ENCODE peak calls at places on chromosomes 1 and 21, in ten cellular contexts. One of them, this sample, is unnamed. For H3K4me1, the result is how much of the 10 kb centered on the place peaks cover.

GRCh38 chr1:63777965-63778880 is 4.4 kb downstream of the ROR1 start:
- DNase-seq in body of pancreas: no peak
- DNase-seq in sigmoid colon: no peak
- DNase-seq in suprapubic skin: no peak
- DNase-seq in HCT116: no peak
- DNase-seq in stomach: no peak
- DNase-seq in endothelial cell of umbilical vein: no peak
- DNase-seq in gastrocnemius medialis: no peak
- DNase-seq in K562: no peak
- DNase-seq in GM12878: no peak
- DNase-seq in this sample: no peak

GRCh38 chr1:181778630-181779285 is 282.8 kb downstream of the ZNF648 start:
- DNase-seq in K562: no peak
- DNase-seq in endothelial cell of umbilical vein: no peak
- DNase-seq in gastrocnemius medialis: no peak
- DNase-seq in stomach: no peak
- DNase-seq in suprapubic skin: no peak
- DNase-seq in sigmoid colon: no peak
- DNase-seq in GM12878: no peak
- DNase-seq in HCT116: no peak
- DNase-seq in body of pancreas: peak
- DNase-seq in this sample: no peak

GRCh38 chr1:23793018-23793781 is 2.3 kb downstream of the LYPLA2 start:
- DNase-seq in endothelial cell of umbilical vein: no peak
- DNase-seq in sigmoid colon: no peak
- DNase-seq in HCT116: no peak
- DNase-seq in K562: peak
- DNase-seq in suprapubic skin: no peak
- DNase-seq in body of pancreas: peak
- DNase-seq in stomach: peak
- DNase-seq in gastrocnemius medialis: no peak
- DNase-seq in GM12878: no peak
- DNase-seq in this sample: peak

GRCh38 chr1:33970148-33970825 is 106.4 kb downstream of the HMGB4 start:
- DNase-seq in stomach: no peak
- DNase-seq in suprapubic skin: no peak
- DNase-seq in K562: no peak
- DNase-seq in sigmoid colon: no peak
- DNase-seq in HCT116: no peak
- DNase-seq in gastrocnemius medialis: no peak
- DNase-seq in body of pancreas: no peak
- DNase-seq in GM12878: no peak
- DNase-seq in endothelial cell of umbilical vein: no peak
- DNase-seq in this sample: no peak

GRCh38 chr1:16183765-16184556 is 28.1 kb upstream of the EPHA2 start:
- DNase-seq in endothelial cell of umbilical vein: no peak
- DNase-seq in suprapubic skin: no peak
- DNase-seq in sigmoid colon: no peak
- DNase-seq in K562: no peak
- DNase-seq in body of pancreas: no peak
- DNase-seq in HCT116: no peak
- DNase-seq in GM12878: no peak
- DNase-seq in stomach: peak
- DNase-seq in gastrocnemius medialis: no peak
- DNase-seq in this sample: no peak

GRCh38 chr1:226605573-226605950 is 57.0 kb downstream of the STUM start:
- DNase-seq in suprapubic skin: no peak
- DNase-seq in HCT116: no peak
- DNase-seq in gastrocnemius medialis: no peak
- DNase-seq in K562: no peak
- DNase-seq in body of pancreas: no peak
- DNase-seq in GM12878: no peak
- DNase-seq in sigmoid colon: peak
- DNase-seq in stomach: no peak
- DNase-seq in endothelial cell of umbilical vein: no peak
- DNase-seq in this sample: no peak

GRCh38 chr1:22930235-22930912 is 42.3 kb downstream of the LACTBL1 start:
- DNase-seq in sigmoid colon: peak
- DNase-seq in body of pancreas: peak
- DNase-seq in K562: peak
- DNase-seq in stomach: no peak
- DNase-seq in gastrocnemius medialis: no peak
- DNase-seq in endothelial cell of umbilical vein: peak
- DNase-seq in HCT116: peak
- DNase-seq in GM12878: no peak
- DNase-seq in suprapubic skin: peak
- DNase-seq in this sample: peak

GRCh38 chr1:160171352-160171751 is 19.0 kb upstream of the CASQ1 start:
- DNase-seq in gastrocnemius medialis: no peak
- DNase-seq in K562: no peak
- DNase-seq in stomach: no peak
- DNase-seq in HCT116: no peak
- DNase-seq in endothelial cell of umbilical vein: no peak
- DNase-seq in GM12878: no peak
- DNase-seq in sigmoid colon: peak
- DNase-seq in suprapubic skin: no peak
- DNase-seq in body of pancreas: no peak
- DNase-seq in this sample: no peak

GRCh38 chr1:110211503-110212164 is 1.5 kb downstream of the KCNC4 start:
- DNase-seq in stomach: no peak
- DNase-seq in gastrocnemius medialis: no peak
- DNase-seq in sigmoid colon: no peak
- DNase-seq in endothelial cell of umbilical vein: peak
- DNase-seq in K562: no peak
- DNase-seq in suprapubic skin: no peak
- DNase-seq in HCT116: no peak
- DNase-seq in GM12878: no peak
- DNase-seq in body of pancreas: no peak
- DNase-seq in this sample: no peak

GRCh38 chr1:192545781-192546521 is 29.6 kb upstream of the RGS1 start:
- DNase-seq in gastrocnemius medialis: no peak
- DNase-seq in endothelial cell of umbilical vein: peak
- DNase-seq in stomach: no peak
- DNase-seq in GM12878: peak
- DNase-seq in suprapubic skin: no peak
- DNase-seq in K562: no peak
- DNase-seq in body of pancreas: no peak
- DNase-seq in sigmoid colon: no peak
- DNase-seq in HCT116: no peak
- DNase-seq in this sample: no peak

GRCh38 chr1:189103956-189104355 is 1373.7 kb downstream of the BRINP3 start:
- DNase-seq in gastrocnemius medialis: no peak
- DNase-seq in GM12878: no peak
- DNase-seq in suprapubic skin: no peak
- DNase-seq in body of pancreas: no peak
- DNase-seq in stomach: no peak
- DNase-seq in HCT116: no peak
- DNase-seq in K562: no peak
- DNase-seq in endothelial cell of umbilical vein: no peak
- DNase-seq in sigmoid colon: no peak
- DNase-seq in this sample: no peak

DNA sequence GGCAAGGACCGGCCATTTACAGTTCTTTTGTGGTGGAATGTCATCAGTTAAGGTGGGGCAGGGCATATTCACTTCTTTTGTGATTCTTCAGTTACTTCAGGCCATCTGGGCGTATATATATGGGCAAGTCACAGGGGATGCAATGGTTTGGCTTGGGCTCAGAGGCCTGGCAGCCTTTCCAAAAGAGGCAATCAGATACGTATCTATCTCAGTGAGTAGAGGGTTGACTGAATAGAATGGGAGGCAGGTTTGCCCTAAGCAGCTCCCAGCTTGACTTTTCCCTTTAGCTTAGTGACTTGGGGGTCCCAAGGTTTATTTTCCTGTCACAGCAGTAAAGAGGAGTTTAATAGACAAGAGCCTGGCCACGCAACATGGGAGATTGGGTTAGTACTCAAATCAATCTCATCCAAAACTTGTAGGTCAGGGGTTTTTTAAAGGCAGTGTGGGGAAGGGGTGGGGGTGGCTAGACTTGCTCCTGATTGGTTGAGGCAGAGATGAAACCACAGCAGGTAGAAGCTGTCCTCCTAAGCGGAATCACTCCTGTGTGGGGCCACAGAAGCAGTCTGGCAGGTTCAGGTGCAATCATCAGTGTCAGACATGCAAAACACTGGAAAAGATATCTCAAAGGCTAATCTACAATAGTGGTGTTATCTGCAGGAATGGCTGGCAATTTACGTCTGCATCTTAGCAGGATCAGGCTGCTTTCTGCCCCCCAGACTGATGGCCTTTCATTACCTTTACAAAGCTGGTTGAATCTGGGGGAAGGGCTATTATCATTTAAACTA is 112.9 kb downstream of the TLR5 start:
- DNase-seq in body of pancreas: no peak
- DNase-seq in endothelial cell of umbilical vein: no peak
- DNase-seq in K562: no peak
- DNase-seq in stomach: no peak
- DNase-seq in suprapubic skin: no peak
- DNase-seq in sigmoid colon: no peak
- DNase-seq in gastrocnemius medialis: no peak
- DNase-seq in GM12878: no peak
- DNase-seq in HCT116: no peak
- DNase-seq in this sample: no peak
- TF ChIP-seq POLR2A in body of pancreas: no peak
- TF ChIP-seq POLR2A in endothelial cell of umbilical vein: no peak
- TF ChIP-seq POLR2A in K562: no peak
- TF ChIP-seq POLR2A in stomach: no peak
- TF ChIP-seq POLR2A in suprapubic skin: no peak
- TF ChIP-seq POLR2A in sigmoid colon: no peak
- TF ChIP-seq POLR2A in gastrocnemius medialis: no peak
- TF ChIP-seq POLR2A in GM12878: no peak
- TF ChIP-seq POLR2A in HCT116: no peak
- TF ChIP-seq POLR2A in this sample: no peak

DNA sequence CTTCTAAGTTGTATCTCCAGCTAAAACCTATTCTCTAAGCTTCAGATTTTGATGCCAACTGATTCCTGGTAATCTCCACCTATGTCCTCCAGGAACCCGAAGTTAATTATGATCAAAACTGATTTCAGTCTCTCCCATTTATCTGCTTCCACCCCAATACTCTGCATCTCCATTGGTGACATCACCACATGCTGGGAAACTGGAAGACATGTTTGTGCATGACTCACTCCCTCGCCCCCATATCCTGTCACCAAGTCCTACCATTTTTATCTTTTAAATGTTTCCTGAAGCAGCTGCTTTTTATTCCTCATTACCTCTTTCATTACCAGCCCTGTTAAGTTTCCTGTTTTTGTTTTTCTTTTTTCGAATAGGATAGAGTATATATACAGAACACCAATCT is 228.5 kb downstream of the LRRC40 start:
- DNase-seq in suprapubic skin: no peak
- DNase-seq in sigmoid colon: no peak
- DNase-seq in gastrocnemius medialis: no peak
- DNase-seq in endothelial cell of umbilical vein: peak
- DNase-seq in GM12878: no peak
- DNase-seq in K562: peak
- DNase-seq in stomach: no peak
- DNase-seq in HCT116: no peak
- DNase-seq in body of pancreas: no peak
- DNase-seq in this sample: no peak
- H3K4me1 ChIP-seq in suprapubic skin: under half
- H3K4me1 ChIP-seq in sigmoid colon: under half
- H3K4me1 ChIP-seq in gastrocnemius medialis: under half
- H3K4me1 ChIP-seq in endothelial cell of umbilical vein: under half
- H3K4me1 ChIP-seq in GM12878: under half
- H3K4me1 ChIP-seq in K562: under half
- H3K4me1 ChIP-seq in stomach: under half
- H3K4me1 ChIP-seq in HCT116: under half
- H3K4me1 ChIP-seq in body of pancreas: under half
- H3K4me1 ChIP-seq in this sample: under half

GRCh38 chr21:45981641-45982255 is at the start of gene COL6A1:
- DNase-seq in stomach: peak
- DNase-seq in HCT116: no peak
- DNase-seq in GM12878: no peak
- DNase-seq in gastrocnemius medialis: no peak
- DNase-seq in K562: no peak
- DNase-seq in body of pancreas: peak
- DNase-seq in endothelial cell of umbilical vein: peak
- DNase-seq in sigmoid colon: peak
- DNase-seq in suprapubic skin: peak
- DNase-seq in this sample: peak
- TF ChIP-seq POLR2A in stomach: no peak
- TF ChIP-seq POLR2A in HCT116: peak
- TF ChIP-seq POLR2A in GM12878: no peak
- TF ChIP-seq POLR2A in gastrocnemius medialis: peak
- TF ChIP-seq POLR2A in K562: no peak
- TF ChIP-seq POLR2A in body of pancreas: peak
- TF ChIP-seq POLR2A in endothelial cell of umbilical vein: peak
- TF ChIP-seq POLR2A in sigmoid colon: peak
- TF ChIP-seq POLR2A in suprapubic skin: no peak
- TF ChIP-seq POLR2A in this sample: peak

GRCh38 chr1:149844650-149845255 is 54.6 kb upstream of the BOLA1 start:
- DNase-seq in K562: peak
- DNase-seq in sigmoid colon: no peak
- DNase-seq in HCT116: no peak
- DNase-seq in body of pancreas: no peak
- DNase-seq in stomach: no peak
- DNase-seq in gastrocnemius medialis: no peak
- DNase-seq in suprapubic skin: no peak
- DNase-seq in endothelial cell of umbilical vein: no peak
- DNase-seq in GM12878: no peak
- DNase-seq in this sample: no peak

GRCh38 chr1:149846042-149846441 is 53.3 kb upstream of the BOLA1 start:
- DNase-seq in gastrocnemius medialis: no peak
- DNase-seq in suprapubic skin: no peak
- DNase-seq in body of pancreas: no peak
- DNase-seq in HCT116: no peak
- DNase-seq in stomach: no peak
- DNase-seq in endothelial cell of umbilical vein: no peak
- DNase-seq in K562: peak
- DNase-seq in sigmoid colon: no peak
- DNase-seq in GM12878: no peak
- DNase-seq in this sample: no peak

GRCh38 chr1:149846600-149847466 is 52.5 kb upstream of the BOLA1 start:
- DNase-seq in stomach: no peak
- DNase-seq in endothelial cell of umbilical vein: no peak
- DNase-seq in GM12878: no peak
- DNase-seq in body of pancreas: no peak
- DNase-seq in HCT116: no peak
- DNase-seq in sigmoid colon: no peak
- DNase-seq in suprapubic skin: no peak
- DNase-seq in K562: no peak
- DNase-seq in gastrocnemius medialis: no peak
- DNase-seq in this sample: no peak

GRCh38 chr1:149844096-149844495 is 55.3 kb upstream of the BOLA1 start:
- DNase-seq in body of pancreas: no peak
- DNase-seq in K562: peak
- DNase-seq in gastrocnemius medialis: no peak
- DNase-seq in HCT116: no peak
- DNase-seq in endothelial cell of umbilical vein: no peak
- DNase-seq in suprapubic skin: no peak
- DNase-seq in stomach: no peak
- DNase-seq in GM12878: no peak
- DNase-seq in sigmoid colon: no peak
- DNase-seq in this sample: no peak

DNA sequence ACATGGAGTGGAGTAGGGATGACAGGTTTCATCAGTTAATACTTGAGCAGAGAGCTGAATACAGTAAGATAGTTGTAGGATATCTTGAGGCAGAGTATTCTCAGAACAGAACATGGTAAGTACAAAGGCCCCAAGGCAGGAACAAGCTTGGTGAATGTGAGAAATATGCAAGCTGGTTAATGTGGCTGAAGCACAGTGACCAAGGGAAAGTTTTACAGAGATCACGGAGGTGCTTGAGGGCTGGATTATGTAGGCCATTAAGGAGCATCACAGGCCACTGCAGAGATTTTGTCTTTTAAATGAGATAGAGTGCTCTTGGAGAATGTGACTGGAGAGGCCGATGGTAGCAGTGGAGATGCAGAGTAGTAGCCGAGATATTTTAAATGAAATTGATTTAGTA is 54.0 kb upstream of the BOLA1 start:
- DNase-seq in HCT116: no peak
- DNase-seq in suprapubic skin: no peak
- DNase-seq in GM12878: no peak
- DNase-seq in gastrocnemius medialis: no peak
- DNase-seq in body of pancreas: no peak
- DNase-seq in K562: peak
- DNase-seq in sigmoid colon: no peak
- DNase-seq in endothelial cell of umbilical vein: no peak
- DNase-seq in stomach: no peak
- DNase-seq in this sample: no peak
- H3K4me1 ChIP-seq in HCT116: half or more
- H3K4me1 ChIP-seq in suprapubic skin: half or more
- H3K4me1 ChIP-seq in GM12878: under half
- H3K4me1 ChIP-seq in gastrocnemius medialis: under half
- H3K4me1 ChIP-seq in body of pancreas: under half
- H3K4me1 ChIP-seq in K562: under half
- H3K4me1 ChIP-seq in sigmoid colon: under half
- H3K4me1 ChIP-seq in endothelial cell of umbilical vein: under half
- H3K4me1 ChIP-seq in stomach: half or more
- H3K4me1 ChIP-seq in this sample: under half